ENCODE peak calls at places on chromosomes 11 and 22, in six cellular contexts. X is A549, G is endothelial cell of umbilical vein, Y is K562, L is HepG2, W is GM12878. K is an unnamed sample.

GRCh38 chr11:131463609-131464008 is 93.2 kb downstream of the NTM start:
- DNase-seq in X (no peak), G (no peak), Y (no peak), L (no peak), W (no peak), K (no peak)

GRCh38 chr11:30465192-30465591 is 121.0 kb downstream of the MPPED2 start:
- DNase-seq in X (no peak), G (no peak), Y (no peak), L (no peak), W (no peak), K (no peak)

GRCh38 chr22:27714076-27714475 is 87.5 kb downstream of the MN1 start:
- DNase-seq in X (no peak), G (no peak), Y (no peak), L (no peak), W (no peak), K (no peak)

GRCh38 chr11:47656284-47656915 is 14.0 kb upstream of the MTCH2 start:
- DNase-seq in X (no peak), G (no peak), Y (no peak), L (no peak), W (no peak), K (no peak)

GRCh38 chr11:91761406-91762027 is 463.1 kb upstream of the FAT3 start:
- DNase-seq in X (no peak), G (no peak), Y (no peak), L (no peak), W (no peak), K (no peak)

GRCh38 chr22:40975346-40975745 is 24.2 kb downstream of the RBX1 start:
- DNase-seq in X (no peak), G (no peak), Y (no peak), L (no peak), W (no peak), K (no peak)

GRCh38 chr22:41048791-41049717 is 43.3 kb upstream of the EP300 start:
- DNase-seq in X (no peak), G (peak; percentile 73), Y (peak; percentile 34), L (peak; percentile 61), W (no peak), K (no peak)

GRCh38 chr11:57370251-57370650 is 10.7 kb downstream of the PRG3 start:
- DNase-seq in X (no peak), G (no peak), Y (no peak), L (no peak), W (no peak), K (no peak)

GRCh38 chr11:45163956-45164575 is 17.6 kb downstream of the PRDM11 start:
- DNase-seq in X (no peak), G (peak; percentile 10), Y (no peak), L (no peak), W (no peak), K (peak; percentile 39)

GRCh38 chr11:45156201-45156600 is 9.8 kb downstream of the PRDM11 start:
- DNase-seq in X (no peak), G (no peak), Y (no peak), L (no peak), W (no peak), K (no peak)

GRCh38 chr11:102614485-102614884 is 10.6 kb downstream of the MMP20 start:
- DNase-seq in X (no peak), G (no peak), Y (no peak), L (no peak), W (no peak), K (peak; percentile 27)

GRCh38 chr11:77039491-77040400 is 5.5 kb downstream of the B3GNT6 start:
- DNase-seq in X (no peak), G (peak; percentile 53), Y (no peak), L (no peak), W (no peak), K (no peak)

GRCh38 chr11:33869511-33870422 is 22.1 kb downstream of the LMO2 start:
- DNase-seq in X (no peak), G (peak; percentile 92), Y (peak; percentile 61), L (no peak), W (no peak), K (peak; percentile 68)

GRCh38 chr22:29218758-29219408 is 13.2 kb downstream of the EMID1 start:
- DNase-seq in X (no peak), G (no peak), Y (no peak), L (no peak), W (no peak), K (no peak)

GRCh38 chr22:46588279-46589140 is 31.7 kb upstream of the GRAMD4 start:
- DNase-seq in X (no peak), G (no peak), Y (no peak), L (no peak), W (no peak), K (no peak)

GRCh38 chr11:120302001-120302805 is 22.9 kb upstream of the TLCD5 start:
- DNase-seq in X (no peak), G (no peak), Y (no peak), L (no peak), W (no peak), K (no peak)

GRCh38 chr11:71459767-71460320 is 6.8 kb downstream of the NADSYN1 start:
- DNase-seq in X (no peak), G (no peak), Y (no peak), L (no peak), W (no peak), K (no peak)

GRCh38 chr11:23211221-23211620 is 350.9 kb upstream of the CCDC179 start:
- DNase-seq in X (no peak), G (no peak), Y (no peak), L (no peak), W (no peak), K (no peak)

GRCh38 chr11:22703040-22703439 is 36.6 kb downstream of the GAS2 start:
- DNase-seq in X (peak; percentile 3), G (peak; percentile 93), Y (no peak), L (peak; percentile 88), W (peak; percentile 21), K (no peak)

GRCh38 chr22:35661377-35661937 is 13.2 kb downstream of the APOL6 start:
- DNase-seq in X (no peak), G (no peak), Y (no peak), L (no peak), W (no peak), K (no peak)

GRCh38 chr22:25837288-25837900 is 95.4 kb downstream of the MYO18B start:
- DNase-seq in X (no peak), G (no peak), Y (no peak), L (no peak), W (no peak), K (no peak)

DNA sequence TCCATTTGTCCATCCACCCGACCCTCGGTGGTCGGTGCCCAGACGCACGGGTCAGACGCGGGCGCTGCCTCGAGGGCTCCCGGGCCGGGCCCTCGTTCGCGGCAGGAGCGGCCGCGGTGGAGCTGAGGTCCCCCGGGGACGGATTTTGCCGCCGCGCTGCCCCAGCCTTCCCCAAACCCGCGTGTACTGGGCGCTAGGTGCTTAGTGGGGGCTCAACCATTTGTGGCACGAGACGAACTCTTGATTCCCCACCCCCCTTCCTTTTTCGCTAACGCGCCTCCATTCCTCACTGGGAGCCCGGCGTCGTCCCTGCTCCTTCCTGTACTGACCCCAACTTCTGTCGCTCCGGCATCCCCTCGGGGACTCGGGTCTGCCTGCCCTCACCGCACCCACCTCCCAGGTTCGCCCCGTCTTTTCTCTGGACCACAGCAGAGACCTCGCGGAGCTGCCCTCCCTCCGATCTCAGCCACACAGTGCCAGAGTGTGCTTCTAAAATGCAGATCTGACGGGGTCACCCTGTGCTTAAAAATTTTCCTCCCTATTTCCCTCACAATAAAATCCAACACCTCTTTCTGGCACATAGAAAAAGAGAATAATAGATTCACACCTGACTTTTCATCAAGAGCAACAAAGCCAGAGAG is 860 bp upstream of the CBX7 start:
- DNase-seq in X (no peak), G (no peak), Y (no peak), L (no peak), W (no peak), K (no peak)
- TF ChIP-seq MYC in X (no peak), G (no peak), Y (no peak), L (peak; percentile 2), W (no peak), K (no peak)

DNA sequence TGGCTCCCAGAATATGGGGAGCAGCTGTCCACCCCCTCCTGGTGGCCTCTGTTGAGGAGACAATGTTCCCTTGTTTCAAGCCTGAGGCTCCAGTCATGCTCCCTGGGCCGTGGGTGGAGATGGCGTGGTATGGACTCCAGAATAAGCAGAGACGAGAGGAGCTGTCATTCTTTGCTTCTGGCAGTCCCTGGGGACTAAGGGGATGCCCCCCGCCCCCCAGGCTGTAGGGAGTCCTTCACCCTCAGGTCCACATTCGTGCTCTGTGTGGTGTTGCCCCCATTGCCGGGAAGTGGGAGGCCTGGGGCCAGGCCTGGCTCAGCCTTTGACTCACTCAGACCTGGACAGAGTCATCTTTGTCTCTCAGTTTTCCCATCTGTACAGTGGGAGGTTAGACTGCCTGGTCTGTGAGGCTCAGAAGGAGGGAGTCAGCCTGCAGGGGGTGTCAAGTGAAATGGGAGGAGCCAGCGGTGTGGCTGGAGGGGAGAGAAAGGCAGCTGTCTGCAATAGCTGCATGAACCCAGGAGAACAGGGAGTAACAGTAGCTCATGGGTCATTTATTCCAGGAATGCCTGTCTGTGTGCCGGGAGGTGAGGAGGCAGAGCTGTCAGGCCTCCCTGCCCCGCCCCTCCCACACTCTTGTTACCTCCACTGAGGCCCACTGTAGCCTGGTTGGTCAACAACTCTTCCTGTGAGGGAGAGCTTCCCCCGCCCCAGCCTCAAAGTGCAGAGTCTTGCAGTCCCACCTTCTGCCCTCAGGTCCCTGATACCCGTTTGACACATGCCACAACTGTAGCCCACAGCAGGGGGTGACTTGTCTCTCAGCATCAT is 6.3 kb downstream of the ARHGEF17 start:
- DNase-seq in X (no peak), G (no peak), Y (peak; percentile 42), L (peak; percentile 95), W (no peak), K (peak; percentile 69)
- TF ChIP-seq MAX in X (no peak), G (no peak), Y (no peak), L (peak; percentile 49), W (no peak), K (no peak)

GRCh38 chr11:64357904-64358535 is 942 bp upstream of the RPS6KA4 start:
- DNase-seq in X (peak; percentile 58), G (no peak), Y (peak; percentile 85), L (peak; percentile 20), W (no peak), K (peak; percentile 63)
- H3K4me3 ChIP-seq in X (peak overlapping the region; percentile 73), G (peak overlapping the region; percentile 91), Y (peak overlapping the region; percentile 81), L (peak overlapping the region; percentile 80), W (peak overlapping the region; percentile 69), K (no peak overlapping the region)

GRCh38 chr11:128463975-128464374 is 123.4 kb downstream of the ETS1 start:
- DNase-seq in X (no peak), G (no peak), Y (no peak), L (no peak), W (no peak), K (no peak)

GRCh38 chr11:128463386-128463829 is 124.0 kb downstream of the ETS1 start:
- DNase-seq in X (no peak), G (peak; percentile 49), Y (no peak), L (no peak), W (no peak), K (no peak)

GRCh38 chr11:128465946-128466688 is 121.2 kb downstream of the ETS1 start:
- DNase-seq in X (no peak), G (no peak), Y (no peak), L (no peak), W (no peak), K (no peak)

GRCh38 chr11:128465531-128465930 is 121.8 kb downstream of the ETS1 start:
- DNase-seq in X (no peak), G (no peak), Y (no peak), L (no peak), W (no peak), K (no peak)

DNA sequence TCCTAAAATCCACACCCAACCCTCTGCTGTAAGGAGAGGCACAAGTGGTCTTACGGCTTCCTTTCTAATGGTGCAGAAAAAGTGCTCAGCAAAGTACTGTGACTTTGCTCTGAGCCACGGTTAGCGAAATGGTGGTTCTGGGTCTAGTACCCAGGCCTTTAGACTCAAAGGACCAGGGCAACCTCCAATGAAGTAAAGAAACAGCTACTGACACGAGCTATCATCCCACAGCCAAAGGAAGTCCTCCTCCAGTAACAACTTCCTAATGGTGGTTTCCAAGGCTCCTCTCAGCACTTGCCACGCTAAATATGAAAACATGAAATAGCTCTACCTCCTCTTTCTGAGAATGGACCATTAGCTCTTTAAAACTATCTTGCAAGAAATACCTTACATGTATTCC is 122.5 kb downstream of the ETS1 start:
- DNase-seq in X (no peak), G (no peak), Y (no peak), L (no peak), W (no peak), K (peak; percentile 60)
- TF ChIP-seq MYC in X (no peak), G (no peak), Y (no peak), L (no peak), W (no peak), K (peak; percentile 5)

K was measured in NB4.